ENCODE peak calls at places on chromosome X, in ten cellular contexts. One of them, this sample, is unnamed.

GRCh38 chrX:9355739-9356138 is 109.1 kb upstream of the TBL1X start:
- DNase-seq in naive B cell: no peak
- DNase-seq in NCI-H2081: no peak
- DNase-seq in endothelial cell: no peak
- DNase-seq in NCI-H1048: no peak
- DNase-seq in heart left ventricle: no peak
- DNase-seq in cardiac muscle cell: no peak
- DNase-seq in kidney tubule cell: no peak
- DNase-seq in activated T-cell treated with anti-CD3 and anti-CD28 coated beads for 1 hour: no peak
- DNase-seq in astrocyte of the spinal cord: no peak
- DNase-seq in this sample: no peak

GRCh38 chrX:11108253-11108941 is 2.7 kb upstream of the HCCS start:
- DNase-seq in naive B cell: no peak
- DNase-seq in NCI-H2081: no peak
- DNase-seq in endothelial cell: no peak
- DNase-seq in NCI-H1048: no peak
- DNase-seq in heart left ventricle: no peak
- DNase-seq in cardiac muscle cell: no peak
- DNase-seq in kidney tubule cell: no peak
- DNase-seq in activated T-cell treated with anti-CD3 and anti-CD28 coated beads for 1 hour: no peak
- DNase-seq in astrocyte of the spinal cord: no peak
- DNase-seq in this sample: no peak

GRCh38 chrX:10189317-10190268 is 32.8 kb downstream of the CLCN4 start:
- DNase-seq in naive B cell: peak; percentile 70
- DNase-seq in NCI-H2081: peak; percentile 80
- DNase-seq in endothelial cell: peak; percentile 74
- DNase-seq in NCI-H1048: peak; percentile 20
- DNase-seq in heart left ventricle: peak; percentile 66
- DNase-seq in cardiac muscle cell: peak; percentile 76
- DNase-seq in kidney tubule cell: peak; percentile 69
- DNase-seq in activated T-cell treated with anti-CD3 and anti-CD28 coated beads for 1 hour: peak; percentile 59
- DNase-seq in astrocyte of the spinal cord: peak; percentile 64
- DNase-seq in this sample: no peak

GRCh38 chrX:149837639-149838038 is 43.3 kb upstream of the MAGEA8 start:
- DNase-seq in naive B cell: no peak
- DNase-seq in NCI-H2081: no peak
- DNase-seq in endothelial cell: no peak
- DNase-seq in NCI-H1048: no peak
- DNase-seq in heart left ventricle: no peak
- DNase-seq in cardiac muscle cell: no peak
- DNase-seq in kidney tubule cell: peak; percentile 58
- DNase-seq in activated T-cell treated with anti-CD3 and anti-CD28 coated beads for 1 hour: no peak
- DNase-seq in astrocyte of the spinal cord: no peak
- DNase-seq in this sample: no peak

GRCh38 chrX:118348186-118348810 is 2.4 kb downstream of the WDR44 start:
- DNase-seq in naive B cell: no peak
- DNase-seq in NCI-H2081: no peak
- DNase-seq in endothelial cell: no peak
- DNase-seq in NCI-H1048: no peak
- DNase-seq in heart left ventricle: no peak
- DNase-seq in cardiac muscle cell: no peak
- DNase-seq in kidney tubule cell: no peak
- DNase-seq in activated T-cell treated with anti-CD3 and anti-CD28 coated beads for 1 hour: no peak
- DNase-seq in astrocyte of the spinal cord: no peak
- DNase-seq in this sample: no peak

GRCh38 chrX:74015379-74016019 is 288.5 kb upstream of the ZCCHC13 start:
- DNase-seq in naive B cell: peak; percentile 62
- DNase-seq in NCI-H2081: peak; percentile 71
- DNase-seq in endothelial cell: peak; percentile 50
- DNase-seq in NCI-H1048: peak; percentile 35
- DNase-seq in heart left ventricle: peak; percentile 25
- DNase-seq in cardiac muscle cell: peak; percentile 79
- DNase-seq in kidney tubule cell: peak; percentile 80
- DNase-seq in activated T-cell treated with anti-CD3 and anti-CD28 coated beads for 1 hour: peak; percentile 43
- DNase-seq in astrocyte of the spinal cord: peak; percentile 88
- DNase-seq in this sample: peak; percentile 72

GRCh38 chrX:98029861-98030260 is 1146.2 kb downstream of the RPA4 start:
- DNase-seq in naive B cell: no peak
- DNase-seq in NCI-H2081: no peak
- DNase-seq in endothelial cell: no peak
- DNase-seq in NCI-H1048: no peak
- DNase-seq in heart left ventricle: no peak
- DNase-seq in cardiac muscle cell: no peak
- DNase-seq in kidney tubule cell: no peak
- DNase-seq in activated T-cell treated with anti-CD3 and anti-CD28 coated beads for 1 hour: no peak
- DNase-seq in astrocyte of the spinal cord: no peak
- DNase-seq in this sample: no peak

GRCh38 chrX:139192386-139192961 is 338.1 kb upstream of the F9 start:
- DNase-seq in naive B cell: no peak
- DNase-seq in NCI-H2081: no peak
- DNase-seq in endothelial cell: no peak
- DNase-seq in NCI-H1048: no peak
- DNase-seq in heart left ventricle: no peak
- DNase-seq in cardiac muscle cell: no peak
- DNase-seq in kidney tubule cell: peak; percentile 68
- DNase-seq in activated T-cell treated with anti-CD3 and anti-CD28 coated beads for 1 hour: no peak
- DNase-seq in astrocyte of the spinal cord: no peak
- DNase-seq in this sample: no peak

GRCh38 chrX:115367455-115367854 is 77.9 kb downstream of the LUZP4 start:
- DNase-seq in naive B cell: no peak
- DNase-seq in NCI-H2081: no peak
- DNase-seq in endothelial cell: no peak
- DNase-seq in NCI-H1048: no peak
- DNase-seq in heart left ventricle: no peak
- DNase-seq in cardiac muscle cell: no peak
- DNase-seq in kidney tubule cell: peak; percentile 52
- DNase-seq in activated T-cell treated with anti-CD3 and anti-CD28 coated beads for 1 hour: no peak
- DNase-seq in astrocyte of the spinal cord: peak; percentile 80
- DNase-seq in this sample: no peak

GRCh38 chrX:9352243-9352642 is 112.6 kb upstream of the TBL1X start:
- DNase-seq in naive B cell: peak; percentile 27
- DNase-seq in NCI-H2081: no peak
- DNase-seq in endothelial cell: no peak
- DNase-seq in NCI-H1048: no peak
- DNase-seq in heart left ventricle: no peak
- DNase-seq in cardiac muscle cell: no peak
- DNase-seq in kidney tubule cell: no peak
- DNase-seq in activated T-cell treated with anti-CD3 and anti-CD28 coated beads for 1 hour: no peak
- DNase-seq in astrocyte of the spinal cord: no peak
- DNase-seq in this sample: no peak

GRCh38 chrX:57121162-57121741 is at the start of gene SPIN2B:
- DNase-seq in naive B cell: peak; percentile 68
- DNase-seq in NCI-H2081: peak; percentile 89
- DNase-seq in endothelial cell: peak; percentile 71
- DNase-seq in NCI-H1048: peak; percentile 56
- DNase-seq in heart left ventricle: peak; percentile 82
- DNase-seq in cardiac muscle cell: peak; percentile 88
- DNase-seq in kidney tubule cell: peak; percentile 83
- DNase-seq in activated T-cell treated with anti-CD3 and anti-CD28 coated beads for 1 hour: peak; percentile 62
- DNase-seq in astrocyte of the spinal cord: peak; percentile 76
- DNase-seq in this sample: peak; percentile 32

GRCh38 chrX:110146521-110146920 is 143.6 kb downstream of the TMEM164 start:
- DNase-seq in naive B cell: peak; percentile 30
- DNase-seq in NCI-H2081: peak; percentile 52
- DNase-seq in endothelial cell: peak; percentile 20
- DNase-seq in NCI-H1048: no peak
- DNase-seq in heart left ventricle: peak; percentile 30
- DNase-seq in cardiac muscle cell: peak; percentile 73
- DNase-seq in kidney tubule cell: peak; percentile 48
- DNase-seq in activated T-cell treated with anti-CD3 and anti-CD28 coated beads for 1 hour: no peak
- DNase-seq in astrocyte of the spinal cord: peak; percentile 44
- DNase-seq in this sample: no peak

GRCh38 chrX:154074199-154074598 is 23.3 kb downstream of the MECP2 start:
- DNase-seq in naive B cell: no peak
- DNase-seq in NCI-H2081: no peak
- DNase-seq in endothelial cell: no peak
- DNase-seq in NCI-H1048: no peak
- DNase-seq in heart left ventricle: no peak
- DNase-seq in cardiac muscle cell: peak; percentile 18
- DNase-seq in kidney tubule cell: peak; percentile 76
- DNase-seq in activated T-cell treated with anti-CD3 and anti-CD28 coated beads for 1 hour: no peak
- DNase-seq in astrocyte of the spinal cord: peak; percentile 55
- DNase-seq in this sample: no peak

GRCh38 chrX:103742339-103742738 is 31.6 kb downstream of the TMEM31 start:
- DNase-seq in naive B cell: no peak
- DNase-seq in NCI-H2081: no peak
- DNase-seq in endothelial cell: no peak
- DNase-seq in NCI-H1048: no peak
- DNase-seq in heart left ventricle: no peak
- DNase-seq in cardiac muscle cell: no peak
- DNase-seq in kidney tubule cell: no peak
- DNase-seq in activated T-cell treated with anti-CD3 and anti-CD28 coated beads for 1 hour: no peak
- DNase-seq in astrocyte of the spinal cord: no peak
- DNase-seq in this sample: no peak

GRCh38 chrX:28718450-28718849 is 131.2 kb downstream of the IL1RAPL1 start:
- DNase-seq in naive B cell: no peak
- DNase-seq in NCI-H2081: no peak
- DNase-seq in endothelial cell: no peak
- DNase-seq in NCI-H1048: no peak
- DNase-seq in heart left ventricle: no peak
- DNase-seq in cardiac muscle cell: no peak
- DNase-seq in kidney tubule cell: no peak
- DNase-seq in activated T-cell treated with anti-CD3 and anti-CD28 coated beads for 1 hour: no peak
- DNase-seq in astrocyte of the spinal cord: no peak
- DNase-seq in this sample: no peak

GRCh38 chrX:125262836-125263235 is 56.8 kb upstream of the TEX13C start:
- DNase-seq in naive B cell: no peak
- DNase-seq in NCI-H2081: no peak
- DNase-seq in endothelial cell: no peak
- DNase-seq in NCI-H1048: no peak
- DNase-seq in heart left ventricle: no peak
- DNase-seq in cardiac muscle cell: no peak
- DNase-seq in kidney tubule cell: no peak
- DNase-seq in activated T-cell treated with anti-CD3 and anti-CD28 coated beads for 1 hour: no peak
- DNase-seq in astrocyte of the spinal cord: no peak
- DNase-seq in this sample: no peak